ENCODE peak calls at places on chromosomes 1 and 21, in nine cellular contexts. Q is HAP-1; U is breast epithelium; F is effector memory CD4-positive, alpha-beta T cell; H is neuronal stem cell; P is mesendoderm; K is keratinocyte; Z is stomach; W is fibroblast of lung. V is an unnamed sample.
A peak's percentile ranks its signal among the peaks of the same experiment; 100 is the strongest.

GRCh38 chr21:42317341-42317741 is 2.1 kb upstream of the TFF3 start:
- DNase-seq in Q (no peak), U (no peak), F (no peak), H (no peak), P (no peak), K (no peak), Z (no peak), W (no peak), V (no peak)

GRCh38 chr1:210901981-210902770 is 231.8 kb downstream of the KCNH1 start:
- DNase-seq in Q (no peak), U (no peak), F (no peak), H (no peak), P (peak; percentile 5), K (no peak), Z (no peak), W (no peak), V (no peak)

GRCh38 chr1:61851849-61852692 is 109.8 kb downstream of the PATJ start:
- DNase-seq in Q (peak; percentile 31), U (no peak), F (no peak), H (peak; percentile 51), P (peak; percentile 63), K (no peak), Z (no peak), W (peak; percentile 53), V (peak; percentile 29)

GRCh38 chr1:63147783-63148182 is 174.6 kb upstream of the FOXD3 start:
- DNase-seq in Q (no peak), U (no peak), F (no peak), H (no peak), P (no peak), K (no peak), Z (no peak), W (no peak), V (no peak)

GRCh38 chr21:45898781-45899180 is 82.8 kb upstream of the COL6A1 start:
- DNase-seq in Q (no peak), U (no peak), F (no peak), H (no peak), P (no peak), K (no peak), Z (no peak), W (no peak), V (no peak)

GRCh38 chr1:41805771-41806471 is 112.8 kb downstream of the HIVEP3 start:
- DNase-seq in Q (no peak), U (no peak), F (no peak), H (no peak), P (no peak), K (no peak), Z (no peak), W (no peak), V (no peak)

GRCh38 chr1:85374160-85374559 is 90.8 kb downstream of the DDAH1 start:
- DNase-seq in Q (no peak), U (no peak), F (no peak), H (no peak), P (no peak), K (no peak), Z (no peak), W (peak; percentile 92), V (no peak)

GRCh38 chr1:241947355-241947754 is 10.2 kb upstream of the BECN2 start:
- DNase-seq in Q (no peak), U (no peak), F (no peak), H (no peak), P (no peak), K (no peak), Z (no peak), W (peak; percentile 70), V (no peak)

GRCh38 chr1:89611721-89612120 is 21.2 kb upstream of the LRRC8C start:
- DNase-seq in Q (no peak), U (no peak), F (no peak), H (no peak), P (no peak), K (no peak), Z (no peak), W (no peak), V (no peak)

GRCh38 chr1:154342836-154343472 is 17.6 kb downstream of the ATP8B2 start:
- DNase-seq in Q (no peak), U (no peak), F (peak; percentile 66), H (no peak), P (no peak), K (no peak), Z (peak; percentile 47), W (no peak), V (no peak)

GRCh38 chr1:227317541-227318002 is 720 bp downstream of the CDC42BPA start:
- DNase-seq in Q (peak; percentile 83), U (no peak), F (no peak), H (peak; percentile 52), P (peak; percentile 92), K (no peak), Z (no peak), W (peak; percentile 65), V (peak; percentile 78)

GRCh38 chr21:36980280-36981048 is 14.0 kb upstream of the HLCS start:
- DNase-seq in Q (no peak), U (peak; percentile 60), F (no peak), H (no peak), P (no peak), K (no peak), Z (peak; percentile 52), W (peak; percentile 11), V (no peak)

GRCh38 chr1:156282143-156282478 is 514 bp downstream of the SMG5 start:
- DNase-seq in Q (no peak), U (no peak), F (no peak), H (no peak), P (peak; percentile 57), K (no peak), Z (no peak), W (no peak), V (no peak)

GRCh38 chr1:24003331-24003972 is 23.3 kb upstream of the SRSF10 start:
- DNase-seq in Q (peak; percentile 84), U (no peak), F (no peak), H (no peak), P (peak; percentile 43), K (no peak), Z (no peak), W (peak; percentile 82), V (peak; percentile 81)

GRCh38 chr21:37862536-37862935 is 53.7 kb downstream of the KCNJ6 start:
- DNase-seq in Q (no peak), U (no peak), F (no peak), H (no peak), P (peak; percentile 47), K (no peak), Z (no peak), W (peak; percentile 45), V (peak; percentile 35)

GRCh38 chr1:12482999-12483398 is 135.0 kb downstream of the DHRS3 start:
- DNase-seq in Q (no peak), U (no peak), F (no peak), H (no peak), P (no peak), K (no peak), Z (no peak), W (peak; percentile 39), V (no peak)
- H3K4me1 ChIP-seq in Q (peaks cover 11% of the 10 kb centered on the region), U (peaks cover 22% of the 10 kb centered on the region), F (peaks cover 33% of the 10 kb centered on the region), H (peaks cover 12% of the 10 kb centered on the region), P (no peaks in the 10 kb centered on the region), K (peaks cover 40% of the 10 kb centered on the region), Z (peaks cover 66% of the 10 kb centered on the region), W (peaks cover 24% of the 10 kb centered on the region), V (peaks cover 23% of the 10 kb centered on the region)

DNA sequence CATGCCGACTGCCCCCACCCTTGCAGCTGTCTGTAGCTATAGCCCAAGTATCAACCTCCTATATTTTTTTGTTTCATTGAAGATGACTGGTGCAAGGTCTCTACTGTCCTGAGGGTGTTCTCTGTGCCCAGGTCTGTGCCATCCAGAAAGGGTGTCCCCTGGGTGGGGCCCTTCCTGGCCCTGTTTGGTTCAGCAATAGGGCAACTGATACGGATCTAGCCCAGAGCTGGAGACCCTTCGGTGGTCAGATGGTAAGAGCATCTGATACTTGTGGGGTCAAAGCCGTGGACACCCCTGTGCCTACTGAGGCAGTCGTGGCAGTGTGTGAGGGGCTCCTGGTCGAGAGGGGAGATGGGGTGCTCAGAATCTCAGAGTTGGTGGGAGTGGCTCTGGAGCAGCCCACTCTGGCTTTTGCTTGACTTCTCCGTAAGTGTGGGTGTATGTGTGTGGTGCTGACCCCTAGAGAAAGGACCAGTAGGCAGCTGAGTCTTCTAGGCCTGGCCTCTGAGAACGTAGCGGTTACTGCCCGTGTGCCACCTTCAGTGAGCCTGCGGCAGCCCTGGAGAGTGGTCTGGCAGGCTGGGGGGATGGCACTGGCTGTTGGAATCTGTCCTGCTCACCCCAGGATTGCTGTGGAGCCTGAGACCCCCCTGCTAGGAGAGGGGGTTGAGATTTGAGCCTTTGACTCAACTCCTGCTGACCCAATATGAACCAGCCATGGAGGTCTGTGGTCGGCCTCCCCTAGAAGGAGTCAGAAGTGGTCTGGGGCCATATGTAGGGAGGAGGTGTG is 2.7 kb downstream of the AMPD2 start:
- DNase-seq in Q (no peak), U (no peak), F (no peak), H (no peak), P (no peak), K (no peak), Z (no peak), W (no peak), V (no peak)
- H3K4me3 ChIP-seq in Q (no peak overlapping the region), U (no peak overlapping the region), F (peak overlapping the region; percentile 78), H (no peak overlapping the region), P (no peak overlapping the region), K (no peak overlapping the region), Z (peak overlapping the region; percentile 64), W (peak overlapping the region; percentile 87), V (no peak overlapping the region)

GRCh38 chr1:165234149-165234548 is 122.4 kb downstream of the LMX1A start:
- DNase-seq in Q (no peak), U (no peak), F (no peak), H (no peak), P (no peak), K (no peak), Z (no peak), W (no peak), V (no peak)
- H3K27me3 ChIP-seq in Q (peaks cover 25% of the 10 kb centered on the region), U (peaks cover 40% of the 10 kb centered on the region), F (peaks cover 4% of the 10 kb centered on the region), H (peaks cover 35% of the 10 kb centered on the region), P (peaks cover 49% of the 10 kb centered on the region), K (peaks cover 48% of the 10 kb centered on the region), Z (peaks cover 70% of the 10 kb centered on the region), W (peaks cover 3% of the 10 kb centered on the region), V (no peaks in the 10 kb centered on the region)

GRCh38 chr1:197771904-197772561 is 3.2 kb downstream of the DENND1B start:
- DNase-seq in Q (no peak), U (no peak), F (no peak), H (no peak), P (no peak), K (no peak), Z (no peak), W (no peak), V (no peak)
- H3K4me1 ChIP-seq in Q (peaks cover 17% of the 10 kb centered on the region), U (peaks cover 5% of the 10 kb centered on the region), F (peaks cover 32% of the 10 kb centered on the region), H (peaks cover 3% of the 10 kb centered on the region), P (no peaks in the 10 kb centered on the region), K (peaks cover 22% of the 10 kb centered on the region), Z (peaks cover 60% of the 10 kb centered on the region), W (peaks cover 9% of the 10 kb centered on the region), V (peaks cover 11% of the 10 kb centered on the region)

GRCh38 chr1:160742428-160743127 is 3.5 kb downstream of the SLAMF7 start:
- DNase-seq in Q (no peak), U (no peak), F (no peak), H (no peak), P (no peak), K (no peak), Z (no peak), W (no peak), V (no peak)
- H3K4me3 ChIP-seq in Q (no peak overlapping the region), U (no peak overlapping the region), F (no peak overlapping the region), H (no peak overlapping the region), P (no peak overlapping the region), K (no peak overlapping the region), Z (no peak overlapping the region), W (no peak overlapping the region), V (no peak overlapping the region)